ENCODE peak calls at places on chromosomes 4 and X, in six cellular contexts. One of them, this sample, is unnamed.

GRCh38 chr4:175661437-175661836 is 150.6 kb downstream of the GPM6A start:
- DNase-seq in fibroblast of lung: no peak
- DNase-seq in adrenal gland: no peak
- DNase-seq in PC-3: no peak
- DNase-seq in neural progenitor cell: no peak
- DNase-seq in cardiac muscle cell: no peak
- DNase-seq in this sample: no peak

GRCh38 chr4:140756292-140757219 is at the start of gene TBC1D9:
- DNase-seq in fibroblast of lung: peak
- DNase-seq in adrenal gland: peak
- DNase-seq in PC-3: peak
- DNase-seq in neural progenitor cell: peak
- DNase-seq in cardiac muscle cell: peak
- DNase-seq in this sample: no peak

GRCh38 chrX:30895331-30895730 is 6.3 kb upstream of the TAB3 start:
- DNase-seq in fibroblast of lung: no peak
- DNase-seq in adrenal gland: no peak
- DNase-seq in PC-3: peak
- DNase-seq in neural progenitor cell: no peak
- DNase-seq in cardiac muscle cell: no peak
- DNase-seq in this sample: no peak

GRCh38 chr4:183118585-183118984 is 19.5 kb downstream of the WWC2 start:
- DNase-seq in fibroblast of lung: peak
- DNase-seq in adrenal gland: peak
- DNase-seq in PC-3: peak
- DNase-seq in neural progenitor cell: peak
- DNase-seq in cardiac muscle cell: peak
- DNase-seq in this sample: peak

GRCh38 chrX:57977992-57978391 is 67.7 kb upstream of the ZXDA start:
- DNase-seq in fibroblast of lung: no peak
- DNase-seq in adrenal gland: no peak
- DNase-seq in PC-3: peak
- DNase-seq in neural progenitor cell: no peak
- DNase-seq in cardiac muscle cell: no peak
- DNase-seq in this sample: no peak

GRCh38 chrX:16528620-16529019 is 121.3 kb upstream of the S100G start:
- DNase-seq in fibroblast of lung: no peak
- DNase-seq in adrenal gland: no peak
- DNase-seq in PC-3: no peak
- DNase-seq in neural progenitor cell: no peak
- DNase-seq in cardiac muscle cell: no peak
- DNase-seq in this sample: no peak

GRCh38 chrX:54980334-54980733 is 13.7 kb downstream of the PFKFB1 start:
- DNase-seq in fibroblast of lung: no peak
- DNase-seq in adrenal gland: no peak
- DNase-seq in PC-3: no peak
- DNase-seq in neural progenitor cell: no peak
- DNase-seq in cardiac muscle cell: no peak
- DNase-seq in this sample: no peak

GRCh38 chr4:79445371-79445781 is 37.3 kb upstream of the GK2 start:
- DNase-seq in fibroblast of lung: no peak
- DNase-seq in adrenal gland: no peak
- DNase-seq in PC-3: no peak
- DNase-seq in neural progenitor cell: peak
- DNase-seq in cardiac muscle cell: no peak
- DNase-seq in this sample: no peak

GRCh38 chr4:60683357-60683756 is 516.8 kb upstream of the ADGRL3 start:
- DNase-seq in fibroblast of lung: peak
- DNase-seq in adrenal gland: no peak
- DNase-seq in PC-3: peak
- DNase-seq in neural progenitor cell: no peak
- DNase-seq in cardiac muscle cell: peak
- DNase-seq in this sample: peak

GRCh38 chrX:39928704-39929439 is 168.9 kb downstream of the BCOR start:
- DNase-seq in fibroblast of lung: no peak
- DNase-seq in adrenal gland: no peak
- DNase-seq in PC-3: peak
- DNase-seq in neural progenitor cell: no peak
- DNase-seq in cardiac muscle cell: no peak
- DNase-seq in this sample: no peak

GRCh38 chr4:26161030-26161824 is 159.6 kb upstream of the RBPJ start:
- DNase-seq in fibroblast of lung: peak
- DNase-seq in adrenal gland: no peak
- DNase-seq in PC-3: peak
- DNase-seq in neural progenitor cell: peak
- DNase-seq in cardiac muscle cell: no peak
- DNase-seq in this sample: no peak
- TF ChIP-seq CTCF in fibroblast of lung: peak
- TF ChIP-seq CTCF in adrenal gland: no peak
- TF ChIP-seq CTCF in PC-3: peak
- TF ChIP-seq CTCF in neural progenitor cell: peak
- TF ChIP-seq CTCF in cardiac muscle cell: peak
- TF ChIP-seq CTCF in this sample: peak

DNA sequence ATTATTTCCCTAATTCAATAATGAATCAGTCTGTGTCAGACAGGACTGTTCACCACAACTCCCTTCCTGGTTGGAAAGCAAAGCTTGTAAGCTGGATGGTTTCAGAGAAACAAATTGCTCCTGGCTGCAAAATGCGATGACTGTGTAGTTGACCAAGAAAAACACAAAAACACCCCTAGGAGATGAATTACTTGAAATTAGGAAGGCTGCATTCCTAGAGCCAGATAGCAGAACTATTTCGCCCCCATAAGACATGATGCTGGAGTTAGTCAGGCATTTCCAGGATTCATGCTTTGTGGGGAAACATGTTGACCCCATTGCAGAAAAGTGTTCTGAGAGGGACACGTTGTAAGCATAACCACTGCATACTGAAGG is 208.5 kb downstream of the CHIC2 start:
- DNase-seq in fibroblast of lung: peak
- DNase-seq in adrenal gland: peak
- DNase-seq in PC-3: peak
- DNase-seq in neural progenitor cell: no peak
- DNase-seq in cardiac muscle cell: peak
- DNase-seq in this sample: peak
- H3K4me3 ChIP-seq in fibroblast of lung: no peak
- H3K4me3 ChIP-seq in adrenal gland: no peak
- H3K4me3 ChIP-seq in PC-3: peak
- H3K4me3 ChIP-seq in neural progenitor cell: no peak
- H3K4me3 ChIP-seq in cardiac muscle cell: no peak
- H3K4me3 ChIP-seq in this sample: no peak

DNA sequence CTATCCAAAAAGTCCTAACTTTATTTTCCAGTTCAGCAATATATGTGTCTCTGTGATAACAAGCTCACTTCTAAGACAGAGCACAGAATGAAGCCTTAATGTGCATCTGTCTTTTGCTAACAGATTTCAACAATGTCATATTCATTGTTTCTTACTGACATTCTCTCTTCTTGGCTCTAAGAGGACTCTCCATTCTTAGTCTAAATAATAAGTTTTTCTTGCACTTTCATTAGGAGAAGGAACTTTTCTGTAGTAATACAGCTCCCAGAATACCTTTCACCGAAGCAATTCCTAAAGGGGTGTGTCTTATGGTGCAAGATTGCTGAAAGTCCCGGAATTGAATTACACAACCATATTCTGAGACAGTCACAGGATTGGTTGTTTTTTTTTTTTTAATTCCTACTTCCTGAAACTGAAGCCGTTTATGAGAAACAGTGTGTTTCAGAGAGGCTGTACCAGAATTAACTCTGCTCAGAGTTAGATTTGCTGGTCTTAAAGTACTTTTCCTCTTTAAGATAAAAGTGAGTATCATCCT is at the start of gene ALPK1:
- DNase-seq in fibroblast of lung: peak
- DNase-seq in adrenal gland: peak
- DNase-seq in PC-3: peak
- DNase-seq in neural progenitor cell: no peak
- DNase-seq in cardiac muscle cell: peak
- DNase-seq in this sample: peak
- H3K27ac ChIP-seq in fibroblast of lung: peak
- H3K27ac ChIP-seq in adrenal gland: no peak
- H3K27ac ChIP-seq in PC-3: peak
- H3K27ac ChIP-seq in neural progenitor cell: no peak
- H3K27ac ChIP-seq in cardiac muscle cell: no peak
- H3K27ac ChIP-seq in this sample: no peak

GRCh38 chr4:77355731-77356130 is 198.7 kb downstream of the CCNG2 start:
- DNase-seq in fibroblast of lung: no peak
- DNase-seq in adrenal gland: no peak
- DNase-seq in PC-3: no peak
- DNase-seq in neural progenitor cell: no peak
- DNase-seq in cardiac muscle cell: no peak
- DNase-seq in this sample: no peak

GRCh38 chr4:77354550-77354949 is 197.5 kb downstream of the CCNG2 start:
- DNase-seq in fibroblast of lung: no peak
- DNase-seq in adrenal gland: no peak
- DNase-seq in PC-3: no peak
- DNase-seq in neural progenitor cell: no peak
- DNase-seq in cardiac muscle cell: no peak
- DNase-seq in this sample: no peak

GRCh38 chr4:77360451-77360850 is 203.4 kb downstream of the CCNG2 start:
- DNase-seq in fibroblast of lung: no peak
- DNase-seq in adrenal gland: no peak
- DNase-seq in PC-3: no peak
- DNase-seq in neural progenitor cell: peak
- DNase-seq in cardiac muscle cell: no peak
- DNase-seq in this sample: no peak

GRCh38 chr4:77358315-77358928 is 201.4 kb downstream of the CCNG2 start:
- DNase-seq in fibroblast of lung: peak
- DNase-seq in adrenal gland: peak
- DNase-seq in PC-3: peak
- DNase-seq in neural progenitor cell: peak
- DNase-seq in cardiac muscle cell: peak
- DNase-seq in this sample: no peak
- TF ChIP-seq CTCF in fibroblast of lung: peak
- TF ChIP-seq CTCF in adrenal gland: peak
- TF ChIP-seq CTCF in PC-3: peak
- TF ChIP-seq CTCF in neural progenitor cell: peak
- TF ChIP-seq CTCF in cardiac muscle cell: peak
- TF ChIP-seq CTCF in this sample: peak

GRCh38 chrX:130300010-130300282 is 31.2 kb upstream of the ZNF280C start:
- DNase-seq in fibroblast of lung: no peak
- DNase-seq in adrenal gland: no peak
- DNase-seq in PC-3: no peak
- DNase-seq in neural progenitor cell: no peak
- DNase-seq in cardiac muscle cell: no peak
- DNase-seq in this sample: no peak
- H3K4me3 ChIP-seq in fibroblast of lung: no peak
- H3K4me3 ChIP-seq in adrenal gland: no peak
- H3K4me3 ChIP-seq in PC-3: no peak
- H3K4me3 ChIP-seq in neural progenitor cell: no peak
- H3K4me3 ChIP-seq in cardiac muscle cell: no peak
- H3K4me3 ChIP-seq in this sample: no peak

This sample was measured in AG04450.